ENCODE peak calls at places on chromosomes 12 and 14, in four cellular contexts. B is HCT116, C is HepG2, W is K562. D is an unnamed sample.

GRCh38 chr12:132946507-132946820 is 9.6 kb downstream of the ZNF605 start:
- DNase-seq in W (no peak), C (no peak), B (no peak), D (no peak)

GRCh38 chr12:66497000-66497897 is 181.6 kb downstream of the GRIP1 start:
- DNase-seq in W (no peak), B (no peak), C (no peak), D (peak)

GRCh38 chr12:124565071-124565491 is 2.3 kb downstream of the NCOR2 start:
- DNase-seq in B (no peak), W (no peak), C (no peak), D (no peak)

GRCh38 chr12:26369588-26369987 is 174.2 kb downstream of the SSPN start:
- DNase-seq in B (no peak), C (no peak), W (peak), D (no peak)

GRCh38 chr12:15274561-15274967 is 47.7 kb upstream of the PTPRO start:
- DNase-seq in B (no peak), C (no peak), W (no peak), D (no peak)

GRCh38 chr12:14167005-14167628 is 185.7 kb upstream of the GRIN2B start:
- DNase-seq in C (peak), W (peak), B (peak), D (no peak)

GRCh38 chr12:12221560-12221959 is 45.3 kb downstream of the LRP6 start:
- DNase-seq in B (no peak), C (no peak), W (no peak), D (no peak)

GRCh38 chr12:119601877-119602536 is 8.4 kb downstream of the TMEM233 start:
- DNase-seq in B (no peak), W (no peak), C (no peak), D (no peak)

GRCh38 chr12:114439306-114439705 is 33.4 kb upstream of the TBX5 start:
- DNase-seq in W (no peak), B (no peak), C (no peak), D (no peak)

GRCh38 chr12:121214171-121214777 is 4.3 kb downstream of the P2RX4 start:
- DNase-seq in B (no peak), W (peak), C (no peak), D (no peak)

GRCh38 chr14:75533791-75534190 is 11.5 kb downstream of the BATF start:
- DNase-seq in B (no peak), C (no peak), W (no peak), D (no peak)

GRCh38 chr14:69181491-69181890 is 9.8 kb upstream of the EXD2 start:
- DNase-seq in C (no peak), B (no peak), W (no peak), D (no peak)

GRCh38 chr12:111100554-111100953 is 180.2 kb upstream of the MYL2 start:
- DNase-seq in C (no peak), W (no peak), B (no peak), D (no peak)

GRCh38 chr14:81301813-81302212 is 81.1 kb upstream of the GTF2A1 start:
- DNase-seq in C (no peak), B (no peak), W (no peak), D (no peak)

GRCh38 chr14:67396381-67396965 is 15.5 kb downstream of the PLEK2 start:
- DNase-seq in W (no peak), B (no peak), C (no peak), D (no peak)

GRCh38 chr12:132554857-132555630 is 55.3 kb downstream of the LRCOL1 start:
- DNase-seq in C (peak), W (peak), B (no peak), D (peak)

GRCh38 chr12:69936214-69936731 is 111.2 kb downstream of the MYRFL start:
- DNase-seq in C (no peak), W (no peak), B (no peak), D (peak)

GRCh38 chr12:52053570-52054209 is 2.4 kb downstream of the NR4A1 start:
- DNase-seq in W (no peak), C (no peak), B (no peak), D (no peak)

GRCh38 chr12:94263011-94263786 is 114.8 kb downstream of the PLXNC1 start:
- DNase-seq in C (no peak), B (no peak), W (no peak), D (no peak)
- TF ChIP-seq FOSL1 in C (no peak), B (no peak), W (no peak), D (no peak)

GRCh38 chr14:21103165-21103709 is 2.4 kb downstream of the TMEM253 start:
- DNase-seq in C (no peak), W (no peak), B (no peak), D (no peak)
- H3K4me3 ChIP-seq in C (peak), W (peak), B (peak), D (peak)

DNA sequence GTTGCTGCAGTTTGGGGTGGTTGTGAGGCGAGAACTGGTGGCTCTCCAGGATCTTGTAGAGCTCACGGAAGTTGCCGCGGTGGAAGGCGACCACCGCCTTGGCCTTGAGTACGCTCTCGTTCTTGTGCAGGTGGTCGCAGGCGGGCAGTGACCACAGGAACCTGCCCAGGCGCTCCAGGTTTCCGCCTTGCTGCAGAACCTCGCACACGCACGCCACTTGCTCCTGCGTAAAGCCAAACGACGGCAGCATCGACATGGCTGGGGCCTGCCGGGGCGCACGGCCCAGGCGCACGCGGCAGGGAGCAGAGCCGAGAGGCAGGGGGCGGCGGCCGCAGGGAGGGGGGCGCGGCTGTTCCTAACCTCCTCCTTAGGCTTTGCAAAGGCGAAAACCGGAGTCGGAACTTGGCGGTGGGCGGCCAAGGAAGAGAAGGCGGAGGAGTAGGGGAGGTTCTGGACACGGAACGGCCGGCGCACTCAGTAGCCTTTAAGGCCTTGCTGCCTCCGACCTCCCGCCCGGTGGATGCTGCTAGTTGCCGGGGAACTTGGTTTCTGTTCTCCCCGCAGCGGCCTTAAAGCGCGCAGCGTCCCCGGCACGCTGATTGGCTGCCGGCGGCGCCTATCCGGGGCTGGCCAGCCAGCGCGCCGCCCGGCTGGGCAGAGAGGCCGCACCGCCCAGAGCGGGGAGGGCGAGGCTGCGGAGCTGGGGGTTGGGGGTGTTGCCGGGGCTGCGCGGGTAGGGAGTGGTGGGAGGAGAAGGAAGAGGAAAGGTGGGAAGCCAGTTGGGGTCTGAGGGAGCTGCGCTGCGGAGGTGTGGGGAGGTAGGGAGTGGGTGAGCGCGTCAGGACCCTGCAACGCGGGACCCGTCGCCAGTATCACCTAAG is at the start of gene SIX1:
- DNase-seq in W (peak), C (peak), B (peak), D (peak)
- TF ChIP-seq FOSL1 in W (no peak), C (no peak), B (no peak), D (no peak)

GRCh38 chr14:52791204-52792096 is at the start of gene GNPNAT1:
- DNase-seq in B (peak), C (peak), W (peak), D (peak)

GRCh38 chr14:52790011-52790755 is 1.2 kb downstream of the GNPNAT1 start:
- DNase-seq in B (no peak), C (no peak), W (no peak), D (no peak)

GRCh38 chr14:52790756-52791203 is 627 bp downstream of the GNPNAT1 start:
- DNase-seq in B (no peak), W (no peak), C (no peak), D (no peak)

GRCh38 chr14:52793061-52793460 is 1.7 kb upstream of the GNPNAT1 start:
- DNase-seq in W (no peak), C (no peak), B (no peak), D (no peak)

DNA sequence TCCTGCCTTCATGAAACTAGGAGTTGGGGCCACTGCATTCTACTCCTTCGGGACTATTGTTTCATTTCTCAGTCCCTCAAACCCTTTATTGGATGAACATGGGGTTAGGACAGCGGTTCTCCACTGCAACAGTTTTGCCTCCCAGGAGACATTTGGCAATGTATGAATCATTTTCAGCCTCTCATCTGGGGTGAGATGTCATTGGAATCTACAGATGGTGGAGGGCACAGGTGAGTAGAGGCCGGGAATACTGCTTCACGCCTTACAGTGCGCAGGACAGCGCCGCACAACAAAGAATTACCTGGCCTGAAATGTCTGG is 649 bp upstream of the GNPNAT1 start:
- DNase-seq in C (no peak), B (no peak), W (no peak), D (no peak)
- H3K4me3 ChIP-seq in C (peak), B (peak), W (peak), D (peak)

D was measured in H1.